ENCODE peak calls at places on chromosomes 12 and 14, in seven cellular contexts. K is PC-3, B is HCT116, E is GM23248, G is hepatocyte, L is GM23338, M is MM.1S. V is an unnamed sample.

GRCh38 chr14:67704484-67705089 is 2.9 kb downstream of the RDH12 start:
- DNase-seq in K (peak; percentile 79), B (peak; percentile 72), E (peak; percentile 65), G (peak; percentile 56), L (peak; percentile 85), M (peak; percentile 47), V (peak; percentile 51)

GRCh38 chr12:22684526-22685118 is 59.7 kb downstream of the ETNK1 start:
- DNase-seq in K (peak; percentile 54), B (peak; percentile 22), E (peak; percentile 67), G (peak; percentile 59), L (peak; percentile 69), M (peak; percentile 83), V (no peak)

GRCh38 chr12:110983811-110984210 is 63.4 kb upstream of the MYL2 start:
- DNase-seq in K (no peak), B (no peak), E (no peak), G (no peak), L (no peak), M (no peak), V (no peak)

GRCh38 chr14:41167040-41167439 is 439.6 kb upstream of the LRFN5 start:
- DNase-seq in K (no peak), B (no peak), E (no peak), G (no peak), L (peak; percentile 33), M (no peak), V (no peak)

GRCh38 chr12:64826234-64826633 is 1.8 kb downstream of the TBC1D30 start:
- DNase-seq in K (no peak), B (no peak), E (peak; percentile 61), G (peak; percentile 78), L (peak; percentile 97), M (no peak), V (no peak)

GRCh38 chr12:48039151-48039550 is 34.9 kb upstream of the COL2A1 start:
- DNase-seq in K (no peak), B (no peak), E (no peak), G (no peak), L (no peak), M (no peak), V (no peak)

GRCh38 chr12:107103097-107103496 is 9.7 kb upstream of the CRY1 start:
- DNase-seq in K (no peak), B (no peak), E (peak; percentile 17), G (no peak), L (no peak), M (no peak), V (no peak)

GRCh38 chr12:24095245-24095644 is 145.8 kb upstream of the SOX5 start:
- DNase-seq in K (no peak), B (no peak), E (no peak), G (no peak), L (no peak), M (no peak), V (no peak)

GRCh38 chr12:47277972-47278448 is 198.3 kb upstream of the AMIGO2 start:
- DNase-seq in K (peak; percentile 97), B (peak; percentile 88), E (peak; percentile 99), G (peak; percentile 49), L (no peak), M (no peak), V (peak; percentile 50)

GRCh38 chr14:94756310-94756709 is 13.6 kb downstream of the GSC start:
- DNase-seq in K (no peak), B (no peak), E (no peak), G (no peak), L (no peak), M (no peak), V (no peak)

GRCh38 chr14:93286212-93286890 is 46.5 kb downstream of the BTBD7 start:
- DNase-seq in K (no peak), B (no peak), E (peak; percentile 46), G (no peak), L (peak; percentile 33), M (no peak), V (no peak)

GRCh38 chr12:128609861-128610260 is 213.9 kb downstream of the SLC15A4 start:
- DNase-seq in K (no peak), B (no peak), E (no peak), G (no peak), L (no peak), M (no peak), V (no peak)

GRCh38 chr12:88579572-88579940 is 715 bp downstream of the KITLG start:
- DNase-seq in K (peak; percentile 49), B (no peak), E (peak; percentile 71), G (peak; percentile 54), L (no peak), M (no peak), V (peak; percentile 40)

GRCh38 chr12:88578274-88578673 is 2.0 kb downstream of the KITLG start:
- DNase-seq in K (peak; percentile 58), B (no peak), E (peak; percentile 56), G (no peak), L (no peak), M (no peak), V (peak; percentile 9)

GRCh38 chr12:88577537-88577936 is 2.7 kb downstream of the KITLG start:
- DNase-seq in K (peak; percentile 60), B (peak; percentile 43), E (peak; percentile 67), G (no peak), L (no peak), M (no peak), V (no peak)

GRCh38 chr12:88579941-88580871 is at the start of gene KITLG:
- DNase-seq in K (peak; percentile 91), B (peak; percentile 76), E (peak; percentile 95), G (peak; percentile 92), L (peak; percentile 92), M (peak; percentile 70), V (peak; percentile 52)

GRCh38 chr12:88578821-88579518 is 1.3 kb downstream of the KITLG start:
- DNase-seq in K (peak; percentile 57), B (no peak), E (peak; percentile 60), G (peak; percentile 53), L (peak; percentile 77), M (no peak), V (peak; percentile 30)
- TF ChIP-seq EZH2 in K (no peak), B (no peak), E (no peak), G (no peak), L (no peak), M (no peak), V (no peak)

GRCh38 chr12:6770600-6770999 is 1.7 kb upstream of the LAG3 start:
- DNase-seq in K (no peak), B (no peak), E (no peak), G (no peak), L (no peak), M (no peak), V (no peak)
- H3K9me2 ChIP-seq in K (no peaks in the 10 kb centered on the region), B (no peaks in the 10 kb centered on the region), E (no peaks in the 10 kb centered on the region), G (no peaks in the 10 kb centered on the region), L (no peaks in the 10 kb centered on the region), M (no peaks in the 10 kb centered on the region), V (no peaks in the 10 kb centered on the region)

GRCh38 chr14:99245541-99246511 is 26.2 kb downstream of the BCL11B start:
- DNase-seq in K (no peak), B (no peak), E (no peak), G (peak; percentile 59), L (peak; percentile 93), M (no peak), V (no peak)
- TF ChIP-seq EZH2 in K (no peak), B (no peak), E (no peak), G (no peak), L (no peak), M (no peak), V (no peak)

GRCh38 chr12:131187602-131188001 is 233.9 kb downstream of the ADGRD1 start:
- DNase-seq in K (no peak), B (no peak), E (no peak), G (no peak), L (no peak), M (no peak), V (no peak)

GRCh38 chr12:131190965-131191364 is 237.3 kb downstream of the ADGRD1 start:
- DNase-seq in K (no peak), B (no peak), E (no peak), G (no peak), L (no peak), M (no peak), V (no peak)

GRCh38 chr12:131192951-131193350 is 239.2 kb downstream of the ADGRD1 start:
- DNase-seq in K (no peak), B (no peak), E (no peak), G (no peak), L (no peak), M (no peak), V (no peak)

GRCh38 chr12:131189781-131190180 is 236.1 kb downstream of the ADGRD1 start:
- DNase-seq in K (no peak), B (no peak), E (no peak), G (no peak), L (no peak), M (no peak), V (no peak)

DNA sequence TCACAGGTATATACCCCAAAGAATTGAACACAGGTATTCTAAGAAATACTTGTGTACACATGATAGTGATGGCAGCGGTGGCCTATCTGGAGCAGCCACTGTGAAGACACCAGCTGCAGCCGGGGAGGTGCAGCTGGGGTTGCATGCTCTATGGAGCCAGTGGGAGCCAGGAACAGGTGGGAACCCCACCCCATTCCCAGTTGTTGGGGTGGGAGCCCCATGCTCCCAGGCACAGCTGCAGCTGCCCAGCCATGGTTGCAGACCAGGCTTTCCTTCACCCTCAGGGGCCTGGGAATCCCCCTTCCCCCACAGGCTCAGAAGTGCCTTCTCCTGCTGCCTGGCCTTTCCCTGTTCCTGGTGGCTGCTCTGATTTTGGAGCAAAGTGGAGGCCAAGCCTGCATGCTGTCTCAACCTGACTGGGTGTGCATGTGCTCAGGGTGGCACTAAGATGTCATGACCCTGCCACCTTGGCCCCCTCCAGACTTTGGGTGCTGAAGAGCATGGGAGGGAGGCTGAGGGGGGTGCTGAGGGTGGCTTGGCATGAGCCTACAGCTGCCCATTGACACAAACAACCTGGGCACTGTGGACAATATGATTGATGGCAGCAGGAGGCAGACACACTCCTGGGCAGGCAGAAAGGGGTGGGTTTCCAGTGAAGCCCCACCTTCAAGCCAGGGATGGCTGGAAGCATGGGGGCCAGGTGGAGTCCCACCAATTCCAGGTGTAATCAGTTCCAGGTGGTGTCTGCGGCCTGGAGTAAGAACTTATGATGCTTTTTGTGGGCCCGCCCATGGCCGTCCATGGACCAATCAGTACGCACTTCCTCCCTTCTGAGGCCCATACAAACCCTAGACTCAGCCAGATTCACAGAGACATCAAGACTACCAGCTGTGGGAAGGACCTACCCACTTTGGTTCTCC is 234.7 kb downstream of the ADGRD1 start:
- DNase-seq in K (no peak), B (no peak), E (no peak), G (no peak), L (no peak), M (no peak), V (no peak)
- H3K9me2 ChIP-seq in K (no peaks in the 10 kb centered on the region), B (no peaks in the 10 kb centered on the region), E (no peaks in the 10 kb centered on the region), G (no peaks in the 10 kb centered on the region), L (no peaks in the 10 kb centered on the region), M (no peaks in the 10 kb centered on the region), V (no peaks in the 10 kb centered on the region)

GRCh38 chr14:96221109-96221650 is 16.5 kb downstream of the BDKRB2 start:
- DNase-seq in K (no peak), B (no peak), E (no peak), G (no peak), L (no peak), M (no peak), V (no peak)
- TF ChIP-seq EZH2 in K (no peak), B (no peak), E (no peak), G (no peak), L (no peak), M (no peak), V (no peak)